ENCODE peak calls at places on chromosomes 13 and 19, in nine cellular contexts. X, E, L, G, R, V, S, Q and O are unnamed samples.

GRCh38 chr13:46721054-46721453 is 75.9 kb downstream of the ESD start:
- DNase-seq in X (no peak), E (peak; percentile 67), L (no peak), G (no peak), R (peak; percentile 9), V (peak; percentile 16), S (no peak), Q (no peak), O (no peak)

GRCh38 chr13:46341112-46341711 is 45.8 kb downstream of the RUBCNL start:
- DNase-seq in X (no peak), E (no peak), L (no peak), G (no peak), R (no peak), V (peak; percentile 6), S (no peak), Q (no peak), O (no peak)

GRCh38 chr13:51280379-51280940 is 58.3 kb downstream of the FAM124A start:
- DNase-seq in X (no peak), E (no peak), L (no peak), G (no peak), R (no peak), V (no peak), S (no peak), Q (no peak), O (no peak)

GRCh38 chr19:36837525-36837901 is 674 bp downstream of the ZNF790 start:
- DNase-seq in X (no peak), E (no peak), L (no peak), G (no peak), R (no peak), V (no peak), S (no peak), Q (no peak), O (no peak)

GRCh38 chr19:11375143-11375948 is 880 bp downstream of the SWSAP1 start:
- DNase-seq in X (peak; percentile 86), E (peak; percentile 53), L (peak; percentile 75), G (peak; percentile 95), R (peak; percentile 37), V (no peak), S (peak; percentile 53), Q (peak; percentile 54), O (no peak)

GRCh38 chr13:43757266-43757665 is 29.5 kb downstream of the ENOX1 start:
- DNase-seq in X (no peak), E (no peak), L (no peak), G (no peak), R (no peak), V (no peak), S (no peak), Q (no peak), O (no peak)

GRCh38 chr19:4730740-4731171 is 7.1 kb upstream of the DPP9 start:
- DNase-seq in X (peak; percentile 67), E (no peak), L (peak; percentile 88), G (no peak), R (no peak), V (no peak), S (peak; percentile 42), Q (peak; percentile 57), O (no peak)

GRCh38 chr13:49441846-49442245 is 2.0 kb downstream of the CAB39L start:
- DNase-seq in X (no peak), E (no peak), L (no peak), G (no peak), R (no peak), V (no peak), S (no peak), Q (no peak), O (no peak)

GRCh38 chr13:45063261-45063870 is 56.9 kb upstream of the GTF2F2 start:
- DNase-seq in X (no peak), E (no peak), L (no peak), G (no peak), R (no peak), V (no peak), S (no peak), Q (no peak), O (no peak)

GRCh38 chr13:23671902-23672301 is 101.7 kb downstream of the TNFRSF19 start:
- DNase-seq in X (no peak), E (no peak), L (no peak), G (no peak), R (no peak), V (peak; percentile 81), S (no peak), Q (no peak), O (no peak)

GRCh38 chr13:36888645-36889044 is 31.4 kb downstream of the SMAD9 start:
- DNase-seq in X (no peak), E (no peak), L (no peak), G (no peak), R (no peak), V (no peak), S (no peak), Q (no peak), O (no peak)

GRCh38 chr19:21748088-21748487 is 19.3 kb downstream of the ZNF100 start:
- DNase-seq in X (no peak), E (no peak), L (no peak), G (no peak), R (no peak), V (no peak), S (no peak), Q (no peak), O (no peak)

GRCh38 chr13:42593719-42594012 is 19.7 kb downstream of the TNFSF11 start:
- DNase-seq in X (no peak), E (no peak), L (peak; percentile 29), G (no peak), R (no peak), V (no peak), S (no peak), Q (no peak), O (no peak)

GRCh38 chr19:15154002-15154612 is 46.7 kb downstream of the NOTCH3 start:
- DNase-seq in X (no peak), E (peak; percentile 40), L (peak; percentile 82), G (no peak), R (no peak), V (no peak), S (no peak), Q (peak; percentile 56), O (no peak)

DNA sequence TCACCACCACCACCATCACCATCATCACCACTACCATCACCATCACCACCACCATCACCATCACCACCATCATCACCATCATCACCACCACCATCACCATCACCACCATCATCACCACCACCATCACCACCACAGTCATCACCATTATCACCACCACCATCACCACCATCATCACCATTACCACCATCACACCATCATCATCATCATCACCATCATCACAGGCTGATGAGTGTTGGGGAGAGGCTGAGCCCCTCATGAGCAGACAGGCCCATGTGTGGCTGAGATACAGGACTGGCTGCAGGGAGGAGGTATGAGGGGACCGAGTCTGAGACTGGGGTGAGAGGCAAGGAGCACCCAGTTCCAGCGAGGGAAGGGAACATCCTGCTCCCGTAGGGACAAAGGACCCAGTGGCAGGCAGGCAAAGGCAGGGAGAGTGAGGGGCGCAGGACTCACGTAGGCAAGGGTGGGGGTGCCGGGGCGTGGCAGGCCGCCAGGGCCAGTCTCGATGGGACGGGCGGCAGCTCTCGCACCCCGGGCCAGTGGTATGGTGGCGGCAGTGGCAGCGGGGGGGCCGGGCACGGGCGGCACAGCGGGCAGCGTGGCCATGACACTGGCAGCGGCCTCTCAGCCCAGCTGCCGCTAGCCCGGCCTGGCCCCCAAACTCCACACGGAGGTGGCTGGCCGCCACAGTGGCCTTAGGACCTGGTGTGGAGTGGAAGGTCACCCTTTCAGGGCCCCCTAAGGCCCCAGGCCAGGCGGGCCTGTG is 2.7 kb downstream of the NTN5 start:
- DNase-seq in X (no peak), E (no peak), L (peak; percentile 41), G (no peak), R (no peak), V (no peak), S (no peak), Q (no peak), O (no peak)
- H3K27me3 ChIP-seq in X (no peaks in the 10 kb centered on the region), E (no peaks in the 10 kb centered on the region), L (peaks cover 10% of the 10 kb centered on the region), G (no peaks in the 10 kb centered on the region), R (no peaks in the 10 kb centered on the region), V (peaks cover 3% of the 10 kb centered on the region), S (no peaks in the 10 kb centered on the region), Q (no peaks in the 10 kb centered on the region), O (no peaks in the 10 kb centered on the region)

DNA sequence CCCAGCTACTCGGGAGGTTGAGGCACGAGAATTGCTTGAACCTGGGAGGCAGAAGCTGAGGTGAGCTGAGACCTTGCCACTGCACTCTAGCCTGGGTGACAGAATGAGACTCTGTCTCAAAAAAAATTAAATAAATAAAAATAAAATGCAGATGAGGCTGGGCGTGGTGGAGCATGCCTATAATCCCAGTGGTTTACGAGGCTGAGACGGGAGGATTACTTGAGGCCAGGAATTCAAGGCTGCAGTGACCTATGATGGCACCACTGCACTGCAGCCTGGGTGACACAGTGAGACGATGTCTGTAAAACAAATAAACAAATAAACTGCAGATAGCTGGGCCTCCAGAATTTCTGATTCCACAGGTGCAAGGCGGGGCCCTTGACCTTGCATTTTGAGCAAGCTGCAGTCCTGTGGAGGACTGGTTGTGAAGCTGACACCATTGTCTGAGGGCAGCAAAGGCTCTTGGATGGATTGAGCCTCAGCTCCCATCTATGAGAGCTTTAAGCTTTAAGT is 3.1 kb upstream of the MAG start:
- DNase-seq in X (peak; percentile 18), E (no peak), L (no peak), G (no peak), R (no peak), V (no peak), S (no peak), Q (no peak), O (no peak)
- H3K27me3 ChIP-seq in X (no peaks in the 10 kb centered on the region), E (no peaks in the 10 kb centered on the region), L (no peaks in the 10 kb centered on the region), G (peaks cover 8% of the 10 kb centered on the region), R (no peaks in the 10 kb centered on the region), V (peaks cover 16% of the 10 kb centered on the region), S (peaks cover 22% of the 10 kb centered on the region), Q (no peaks in the 10 kb centered on the region), O (peaks cover 75% of the 10 kb centered on the region)

DNA sequence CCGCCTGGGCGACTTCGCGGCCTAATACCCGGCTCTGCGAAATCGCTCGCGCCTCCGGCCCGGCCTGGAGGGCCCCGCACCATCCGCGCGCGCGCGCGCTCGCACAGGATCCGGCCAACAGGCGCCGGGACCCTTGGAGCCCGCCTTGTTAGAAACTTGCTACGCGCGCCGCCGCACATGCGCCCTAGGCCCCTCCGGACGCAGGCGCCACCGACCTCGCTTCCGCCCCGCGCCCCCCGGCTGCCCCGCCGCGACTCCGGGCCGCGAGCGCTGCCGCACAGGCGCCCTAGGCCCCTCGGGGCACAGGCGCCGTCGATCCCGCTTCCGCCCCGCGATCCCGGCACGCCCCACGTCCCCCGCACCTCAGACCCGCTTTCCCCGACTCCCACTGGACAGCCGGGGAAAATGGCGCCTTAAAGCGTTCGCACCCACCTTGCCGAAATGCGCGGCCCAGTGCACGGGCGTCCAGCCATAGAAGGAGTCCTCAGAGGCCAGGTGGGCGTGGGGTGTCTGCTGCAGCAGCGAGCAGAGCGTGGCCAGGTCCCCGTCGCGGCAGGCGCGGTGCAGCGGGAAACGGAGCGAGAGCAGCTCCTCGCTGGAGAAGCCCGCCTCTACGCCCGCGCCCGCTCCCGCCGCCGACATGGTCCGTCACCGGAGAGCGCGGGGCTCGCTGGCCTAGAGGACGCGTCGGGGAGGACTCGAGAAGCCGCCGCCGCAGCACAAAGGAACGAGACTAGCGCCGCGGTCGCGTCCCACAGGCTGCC is 394 bp downstream of the ANKRD10 start:
- DNase-seq in X (peak; percentile 95), E (peak; percentile 89), L (peak; percentile 84), G (peak; percentile 96), R (peak; percentile 69), V (no peak), S (peak; percentile 88), Q (peak; percentile 96), O (no peak)
- H3K27me3 ChIP-seq in X (no peaks in the 10 kb centered on the region), E (no peaks in the 10 kb centered on the region), L (no peaks in the 10 kb centered on the region), G (no peaks in the 10 kb centered on the region), R (no peaks in the 10 kb centered on the region), V (no peaks in the 10 kb centered on the region), S (no peaks in the 10 kb centered on the region), Q (no peaks in the 10 kb centered on the region), O (no peaks in the 10 kb centered on the region)

DNA sequence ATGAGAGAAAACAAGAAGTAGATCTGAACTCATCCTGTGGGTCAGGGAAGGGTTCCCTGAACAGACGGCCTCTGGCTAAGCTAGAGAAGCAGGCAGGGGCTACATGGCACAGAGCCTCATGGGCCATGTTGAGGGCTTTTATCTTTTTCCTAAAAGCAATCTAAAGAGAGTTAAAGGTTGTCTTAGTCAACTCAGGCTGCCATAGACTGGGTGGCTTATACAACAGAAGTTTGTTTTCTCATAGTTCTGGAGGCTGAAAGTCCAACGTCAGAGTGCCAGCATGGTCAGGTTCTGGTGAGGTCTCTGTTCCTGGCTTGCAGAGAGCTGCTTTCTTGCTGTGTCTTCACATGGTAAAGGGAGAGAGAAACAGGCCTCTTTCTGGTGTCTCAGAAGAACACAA is 2.9 kb upstream of the MBNL2 start:
- DNase-seq in X (no peak), E (no peak), L (no peak), G (no peak), R (no peak), V (no peak), S (no peak), Q (no peak), O (no peak)
- H3K27me3 ChIP-seq in X (no peaks in the 10 kb centered on the region), E (no peaks in the 10 kb centered on the region), L (peaks cover 8% of the 10 kb centered on the region), G (peaks cover 7% of the 10 kb centered on the region), R (no peaks in the 10 kb centered on the region), V (no peaks in the 10 kb centered on the region), S (no peaks in the 10 kb centered on the region), Q (no peaks in the 10 kb centered on the region), O (no peaks in the 10 kb centered on the region)